ENCODE peak calls at places on chromosomes 12 and 14, in four cellular contexts. A is SJSA1; F is neuronal stem cell; X is activated naive CD4-positive, alpha-beta T cell treated with anti-CD3 and anti-CD28 coated beads, Interleukin-2, amount 10 ng/mL, durations not matched to agents 7 days and 5 days. D is an unnamed sample.
A peak's percentile ranks its signal among the peaks of the same experiment; 100 is the strongest.

GRCh38 chr14:93700928-93701327 is 87.4 kb downstream of the PRIMA1 start:
- DNase-seq in X (no peak), A (no peak), F (no peak), D (no peak)

GRCh38 chr14:95445161-95445560 is 71.3 kb downstream of the SYNE3 start:
- DNase-seq in X (no peak), A (no peak), F (no peak), D (no peak)

GRCh38 chr12:54032627-54033100 is at the start of gene HOXC5:
- DNase-seq in X (peak; percentile 77), F (peak; percentile 76), A (no peak), D (peak; percentile 76)

GRCh38 chr12:88562846-88563582 is 17.3 kb downstream of the KITLG start:
- DNase-seq in F (no peak), A (no peak), X (no peak), D (no peak)

GRCh38 chr14:60884134-60884533 is 96.7 kb downstream of the TRMT5 start:
- DNase-seq in F (no peak), X (no peak), A (no peak), D (no peak)

GRCh38 chr12:57552692-57553321 is 3.0 kb downstream of the KIF5A start:
- DNase-seq in X (no peak), F (no peak), A (no peak), D (no peak)

GRCh38 chr12:123601602-123602489 is at the start of gene DDX55:
- DNase-seq in F (peak; percentile 85), A (peak; percentile 78), X (peak; percentile 91), D (peak; percentile 71)

GRCh38 chr12:130952106-130952505 is 1.6 kb upstream of the ADGRD1 start:
- DNase-seq in F (no peak), A (no peak), X (no peak), D (no peak)

GRCh38 chr14:99521176-99522024 is 40.2 kb downstream of the CCNK start:
- DNase-seq in A (no peak), F (no peak), X (no peak), D (no peak)

GRCh38 chr12:111056618-111057521 is 136.5 kb upstream of the MYL2 start:
- DNase-seq in A (no peak), X (peak; percentile 81), F (no peak), D (no peak)